ENCODE peak calls at places on chromosomes 6 and 20, in nine cellular contexts. U, R, C, N, Y, Z, F, H and S are unnamed samples.

GRCh38 chr6:147538821-147539220 is 30.3 kb downstream of the SAMD5 start:
- DNase-seq in U (no peak), R (no peak), C (no peak), N (no peak), Y (no peak), Z (no peak), F (no peak), H (no peak), S (no peak)

GRCh38 chr6:46452312-46452917 is 38.8 kb downstream of the RCAN2 start:
- DNase-seq in U (no peak), R (no peak), C (no peak), N (no peak), Y (no peak), Z (no peak), F (no peak), H (no peak), S (no peak)

GRCh38 chr6:33787954-33788693 is 806 bp downstream of the LEMD2 start:
- DNase-seq in U (peak; percentile 86), R (peak; percentile 80), C (peak; percentile 88), N (peak; percentile 56), Y (peak; percentile 89), Z (peak; percentile 46), F (peak; percentile 88), H (peak; percentile 83), S (peak; percentile 88)

GRCh38 chr20:36319356-36320260 is 13.5 kb downstream of the DLGAP4 start:
- DNase-seq in U (no peak), R (peak; percentile 45), C (no peak), N (no peak), Y (no peak), Z (no peak), F (no peak), H (no peak), S (no peak)

GRCh38 chr20:19802492-19803158 is 44.6 kb downstream of the RIN2 start:
- DNase-seq in U (no peak), R (peak; percentile 71), C (no peak), N (peak; percentile 58), Y (no peak), Z (peak; percentile 72), F (no peak), H (no peak), S (no peak)

GRCh38 chr20:46837083-46837482 is 57.6 kb upstream of the EYA2 start:
- DNase-seq in U (no peak), R (no peak), C (no peak), N (no peak), Y (no peak), Z (no peak), F (no peak), H (no peak), S (no peak)

GRCh38 chr20:62489186-62489939 is 13.6 kb upstream of the GATA5 start:
- DNase-seq in U (no peak), R (no peak), C (peak; percentile 78), N (no peak), Y (no peak), Z (no peak), F (no peak), H (no peak), S (no peak)

GRCh38 chr6:107064579-107065065 is 36.6 kb downstream of the MTRES1 start:
- DNase-seq in U (no peak), R (no peak), C (peak; percentile 84), N (peak; percentile 33), Y (no peak), Z (peak; percentile 79), F (peak; percentile 90), H (peak; percentile 83), S (no peak)

GRCh38 chr20:13111249-13111911 is 102.6 kb downstream of the SPTLC3 start:
- DNase-seq in U (no peak), R (no peak), C (no peak), N (no peak), Y (no peak), Z (no peak), F (no peak), H (no peak), S (no peak)

GRCh38 chr6:90285611-90286381 is 10.8 kb downstream of the BACH2 start:
- DNase-seq in U (peak; percentile 92), R (peak; percentile 89), C (peak; percentile 94), N (peak; percentile 81), Y (peak; percentile 81), Z (peak; percentile 98), F (peak; percentile 90), H (peak; percentile 96), S (peak; percentile 90)

DNA sequence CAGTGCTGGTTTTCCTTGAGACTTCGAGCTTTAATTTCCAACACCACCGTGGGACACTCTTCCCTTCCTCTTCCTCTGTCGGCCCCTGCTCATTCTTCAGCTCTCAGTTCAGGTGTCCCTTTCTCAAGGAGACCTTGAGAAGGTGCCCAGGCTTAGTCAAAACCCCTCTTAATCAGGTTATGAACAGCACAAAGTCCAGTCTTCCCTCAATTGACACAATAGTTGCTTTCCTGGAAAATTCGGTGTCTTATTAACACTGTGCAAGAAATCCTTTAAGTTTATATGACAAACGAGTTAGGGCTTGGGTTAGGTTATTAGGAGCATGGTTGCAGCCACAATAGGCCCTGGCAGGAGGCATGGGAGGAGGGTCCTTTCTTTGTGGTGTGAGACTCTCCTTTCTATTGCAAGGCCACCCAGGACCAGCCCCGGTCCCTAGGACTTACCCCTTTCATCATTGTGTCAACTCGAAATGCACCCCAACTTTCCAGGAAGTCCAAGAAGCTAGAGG is 1.5 kb upstream of the NSFL1C start:
- DNase-seq in U (no peak), R (no peak), C (peak; percentile 34), N (no peak), Y (no peak), Z (no peak), F (no peak), H (no peak), S (no peak)
- H3K4me1 ChIP-seq in U (peaks cover 38% of the 10 kb centered on the region), R (peaks cover 3% of the 10 kb centered on the region), C (peaks cover 45% of the 10 kb centered on the region), N (peaks cover 39% of the 10 kb centered on the region), Y (peaks cover 25% of the 10 kb centered on the region), Z (peaks cover 23% of the 10 kb centered on the region), F (peaks cover 3% of the 10 kb centered on the region), H (peaks cover 8% of the 10 kb centered on the region), S (peaks cover 54% of the 10 kb centered on the region)

DNA sequence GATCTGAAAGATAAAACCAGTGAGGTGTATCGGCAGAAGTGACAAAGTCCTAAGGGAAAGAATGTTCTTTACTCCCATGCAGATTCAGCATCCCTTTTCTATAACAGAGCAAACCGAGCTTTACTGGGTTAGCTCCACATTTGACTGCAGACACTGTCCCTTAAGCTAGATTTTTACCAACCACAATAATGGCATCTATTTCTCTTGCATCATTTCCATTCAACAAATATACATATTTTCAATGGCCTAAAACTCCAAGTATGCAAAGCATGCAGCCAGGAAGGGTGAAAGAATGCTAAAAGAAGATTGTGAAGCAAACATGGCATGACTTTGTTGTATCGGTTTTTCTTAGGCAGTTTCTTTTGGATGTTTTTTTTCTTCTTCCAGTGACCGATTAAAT is 255.4 kb downstream of the OGFRL1 start:
- DNase-seq in U (no peak), R (no peak), C (no peak), N (no peak), Y (no peak), Z (no peak), F (peak; percentile 65), H (no peak), S (no peak)
- H3K27ac ChIP-seq in U (no peak overlapping the region), R (no peak overlapping the region), C (no peak overlapping the region), N (no peak overlapping the region), Y (no peak overlapping the region), Z (no peak overlapping the region), F (no peak overlapping the region), H (no peak overlapping the region), S (no peak overlapping the region)

GRCh38 chr6:28695671-28696537 is 170.2 kb downstream of the GPX5 start:
- DNase-seq in U (no peak), R (no peak), C (no peak), N (no peak), Y (no peak), Z (no peak), F (peak; percentile 27), H (no peak), S (no peak)
- H3K4me3 ChIP-seq in U (no peak overlapping the region), R (no peak overlapping the region), C (no peak overlapping the region), N (no peak overlapping the region), Y (no peak overlapping the region), Z (no peak overlapping the region), F (no peak overlapping the region), H (peak overlapping the region; percentile 32), S (no peak overlapping the region)

GRCh38 chr6:13663986-13664385 is 47.6 kb downstream of the RANBP9 start:
- DNase-seq in U (no peak), R (no peak), C (no peak), N (no peak), Y (no peak), Z (no peak), F (no peak), H (no peak), S (no peak)

GRCh38 chr6:13664703-13665352 is 46.8 kb downstream of the RANBP9 start:
- DNase-seq in U (no peak), R (no peak), C (no peak), N (no peak), Y (no peak), Z (no peak), F (peak; percentile 24), H (peak; percentile 62), S (no peak)

GRCh38 chr6:13660893-13661292 is 45.8 kb downstream of the NOL7 start:
- DNase-seq in U (no peak), R (no peak), C (no peak), N (no peak), Y (no peak), Z (no peak), F (no peak), H (no peak), S (no peak)

GRCh38 chr6:13661647-13662046 is 46.5 kb downstream of the NOL7 start:
- DNase-seq in U (no peak), R (no peak), C (no peak), N (no peak), Y (no peak), Z (no peak), F (no peak), H (no peak), S (no peak)

DNA sequence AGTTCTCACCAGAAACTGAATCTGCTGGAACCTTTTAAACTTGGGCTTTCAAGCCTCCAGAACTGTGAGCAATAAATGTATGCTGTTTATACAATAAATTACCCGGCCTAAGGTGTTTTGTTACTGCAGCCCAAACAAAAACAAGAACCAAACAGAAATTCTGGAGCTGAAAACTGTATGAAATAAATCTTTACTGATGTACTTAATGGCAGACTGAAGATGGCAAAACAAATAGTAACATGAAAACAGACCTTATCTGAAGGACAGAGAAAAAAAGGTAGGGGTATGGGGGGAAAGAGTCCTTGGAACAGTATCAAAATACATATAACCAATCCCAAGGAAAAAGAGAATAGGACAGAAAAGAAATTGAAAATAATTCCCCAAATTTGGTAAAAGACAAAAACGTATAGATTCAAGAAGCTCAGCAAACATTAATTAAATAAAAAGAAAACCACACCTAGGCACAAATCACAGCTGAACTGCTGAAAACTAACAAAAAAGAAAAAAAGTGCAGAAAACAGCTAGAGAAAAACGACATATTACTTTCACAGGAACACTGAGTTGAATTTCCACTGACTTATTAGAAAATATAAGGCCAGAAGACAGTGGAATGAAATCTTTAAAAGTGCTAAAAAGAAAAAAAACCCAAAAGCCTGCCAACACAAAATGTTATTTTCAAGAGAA is 47.7 kb downstream of the NOL7 start:
- DNase-seq in U (no peak), R (no peak), C (no peak), N (no peak), Y (no peak), Z (no peak), F (no peak), H (no peak), S (no peak)
- H3K4me1 ChIP-seq in U (peaks cover 38% of the 10 kb centered on the region), R (no peaks in the 10 kb centered on the region), C (peaks cover 52% of the 10 kb centered on the region), N (peaks cover 39% of the 10 kb centered on the region), Y (peaks cover 11% of the 10 kb centered on the region), Z (peaks cover 32% of the 10 kb centered on the region), F (peaks cover 7% of the 10 kb centered on the region), H (peaks cover 2% of the 10 kb centered on the region), S (no peaks in the 10 kb centered on the region)

DNA sequence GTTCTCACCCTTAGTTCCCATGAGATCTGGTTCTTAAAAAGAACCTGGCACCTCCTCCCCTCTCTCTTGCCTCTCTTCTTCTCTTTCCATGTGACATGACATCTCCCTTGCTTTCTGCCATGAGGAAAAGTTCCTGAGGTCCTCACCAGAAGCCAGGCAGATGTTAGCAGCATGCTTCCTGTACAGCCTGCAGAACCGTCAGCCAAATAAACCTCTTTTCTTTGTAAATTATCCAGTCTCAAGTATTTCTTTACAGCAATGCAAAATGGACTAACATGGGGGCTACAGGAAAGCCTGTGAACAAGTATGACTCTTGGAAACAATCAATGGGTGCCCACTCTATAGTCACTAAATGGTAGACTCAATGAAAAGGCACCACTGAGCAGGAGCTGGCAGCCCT is 34.5 kb downstream of the ADTRP start:
- DNase-seq in U (no peak), R (no peak), C (no peak), N (no peak), Y (no peak), Z (no peak), F (no peak), H (no peak), S (no peak)
- H3K27ac ChIP-seq in U (peak overlapping the region; percentile 87), R (no peak overlapping the region), C (no peak overlapping the region), N (peak overlapping the region; percentile 49), Y (peak overlapping the region; percentile 38), Z (no peak overlapping the region), F (no peak overlapping the region), H (no peak overlapping the region), S (peak overlapping the region; percentile 64)